ENCODE peak calls at places on chromosomes 2 and 18, in eight cellular contexts. A is stimulated activated CD4-positive, alpha-beta T cell treated with anti-CD3 and anti-CD28 coated beads, Interleukin-15, amount 100 ng/mL, for 24 hours; V is AG04450; J is stimulated activated naive CD4-positive, alpha-beta T cell; Z is activated T-cell treated with anti-CD3 and anti-CD28 coated beads for 24 hours; P is NCI-H774; F is NAMALWA; Q is activated effector memory CD4-positive, alpha-beta T cell treated with Interleukin-2 at 50 U/mL for 16 hours. W is an unnamed sample.

GRCh38 chr2:7037340-7038333 is 120.4 kb downstream of the RNF144A start:
- DNase-seq in A (peak; percentile 65), V (peak; percentile 8), J (peak; percentile 56), Z (peak; percentile 30), P (peak; percentile 67), F (peak; percentile 76), Q (peak; percentile 10), W (no peak)

GRCh38 chr2:175478369-175478768 is 296.9 kb upstream of the ATP5MC3 start:
- DNase-seq in A (no peak), V (no peak), J (no peak), Z (no peak), P (no peak), F (no peak), Q (no peak), W (no peak)

GRCh38 chr2:105821428-105822125 is 76.9 kb downstream of the NCK2 start:
- DNase-seq in A (no peak), V (no peak), J (no peak), Z (no peak), P (no peak), F (no peak), Q (no peak), W (no peak)

GRCh38 chr18:32029558-32029957 is 10.9 kb downstream of the RNF125 start:
- DNase-seq in A (no peak), V (no peak), J (no peak), Z (no peak), P (no peak), F (no peak), Q (no peak), W (no peak)

GRCh38 chr2:17747684-17748452 is 5.7 kb downstream of the SMC6 start:
- DNase-seq in A (no peak), V (no peak), J (no peak), Z (no peak), P (no peak), F (no peak), Q (no peak), W (no peak)

GRCh38 chr2:74524005-74524404 is 2.0 kb downstream of the DQX1 start:
- DNase-seq in A (no peak), V (no peak), J (no peak), Z (no peak), P (no peak), F (no peak), Q (no peak), W (no peak)

GRCh38 chr2:230226090-230226551 is 585 bp downstream of the SP140 start:
- DNase-seq in A (peak; percentile 24), V (no peak), J (peak; percentile 19), Z (no peak), P (no peak), F (peak; percentile 89), Q (no peak), W (no peak)

GRCh38 chr2:68185541-68186164 is 28.0 kb downstream of the PNO1 start:
- DNase-seq in A (peak; percentile 72), V (no peak), J (peak; percentile 49), Z (peak; percentile 38), P (no peak), F (peak; percentile 77), Q (peak; percentile 10), W (no peak)

GRCh38 chr2:128448331-128449225 is 129.9 kb upstream of the HS6ST1 start:
- DNase-seq in A (no peak), V (no peak), J (no peak), Z (no peak), P (no peak), F (no peak), Q (no peak), W (no peak)

GRCh38 chr2:53600835-53601234 is 166.8 kb upstream of the CHAC2 start:
- DNase-seq in A (no peak), V (no peak), J (no peak), Z (no peak), P (peak; percentile 36), F (no peak), Q (no peak), W (no peak)

GRCh38 chr2:219902870-219903269 is 275.4 kb downstream of the SLC4A3 start:
- DNase-seq in A (no peak), V (no peak), J (no peak), Z (no peak), P (no peak), F (no peak), Q (no peak), W (no peak)

GRCh38 chr2:195363496-195363895 is 293.5 kb upstream of the SLC39A10 start:
- DNase-seq in A (no peak), V (peak; percentile 29), J (no peak), Z (no peak), P (no peak), F (no peak), Q (no peak), W (no peak)

GRCh38 chr18:11861583-11862288 is 10.5 kb downstream of the CHMP1B start:
- DNase-seq in A (no peak), V (no peak), J (no peak), Z (no peak), P (no peak), F (no peak), Q (no peak), W (no peak)

GRCh38 chr2:171411791-171412483 is 21.9 kb downstream of the METTL8 start:
- DNase-seq in A (no peak), V (no peak), J (no peak), Z (no peak), P (no peak), F (no peak), Q (no peak), W (no peak)

GRCh38 chr2:217142649-217143266 is 282.9 kb upstream of the TNP1 start:
- DNase-seq in A (peak; percentile 47), V (no peak), J (no peak), Z (no peak), P (no peak), F (peak; percentile 48), Q (no peak), W (no peak)

GRCh38 chr2:112154246-112155110 is 16.3 kb downstream of the FBLN7 start:
- DNase-seq in A (peak; percentile 40), V (no peak), J (peak; percentile 67), Z (no peak), P (no peak), F (peak; percentile 59), Q (no peak), W (no peak)

GRCh38 chr2:119137502-119137901 is 21.0 kb downstream of the C1QL2 start:
- DNase-seq in A (no peak), V (no peak), J (no peak), Z (no peak), P (no peak), F (no peak), Q (no peak), W (no peak)

GRCh38 chr2:2109186-2109585 is 221.9 kb downstream of the MYT1L start:
- DNase-seq in A (no peak), V (no peak), J (no peak), Z (no peak), P (no peak), F (no peak), Q (no peak), W (no peak)

GRCh38 chr2:39736593-39736992 is 42.5 kb downstream of the THUMPD2 start:
- DNase-seq in A (no peak), V (peak; percentile 59), J (no peak), Z (no peak), P (no peak), F (no peak), Q (no peak), W (no peak)

GRCh38 chr2:191411472-191411871 is 166.3 kb downstream of the MYO1B start:
- DNase-seq in A (no peak), V (no peak), J (no peak), Z (no peak), P (no peak), F (no peak), Q (no peak), W (no peak)

GRCh38 chr2:38666578-38666926 is 638 bp downstream of the GALM start:
- DNase-seq in A (peak; percentile 34), V (no peak), J (peak; percentile 34), Z (no peak), P (no peak), F (peak; percentile 12), Q (no peak), W (no peak)

GRCh38 chr2:53969285-53970094 is 1.3 kb downstream of the PSME4 start:
- DNase-seq in A (no peak), V (no peak), J (peak; percentile 29), Z (no peak), P (peak; percentile 16), F (peak; percentile 70), Q (no peak), W (peak; percentile 30)

GRCh38 chr2:27078267-27079194 is at the start of gene EMILIN1:
- DNase-seq in A (no peak), V (peak; percentile 92), J (no peak), Z (no peak), P (no peak), F (no peak), Q (no peak), W (no peak)

GRCh38 chr2:33453905-33454479 is 22.5 kb upstream of the RASGRP3 start:
- DNase-seq in A (no peak), V (no peak), J (no peak), Z (no peak), P (no peak), F (no peak), Q (no peak), W (no peak)

GRCh38 chr2:127695491-127696472 is 5.5 kb upstream of the SFT2D3 start:
- DNase-seq in A (peak; percentile 72), V (no peak), J (peak; percentile 58), Z (peak; percentile 48), P (no peak), F (no peak), Q (no peak), W (no peak)

GRCh38 chr2:227595797-227596196 is 2.9 kb upstream of the SCYGR2 start:
- DNase-seq in A (no peak), V (no peak), J (no peak), Z (no peak), P (no peak), F (no peak), Q (no peak), W (no peak)

GRCh38 chr2:214484239-214484638 is 73.4 kb downstream of the VWC2L start:
- DNase-seq in A (no peak), V (no peak), J (no peak), Z (no peak), P (no peak), F (no peak), Q (no peak), W (peak; percentile 23)

GRCh38 chr2:24832991-24833671 is 39.9 kb downstream of the CENPO start:
- DNase-seq in A (no peak), V (no peak), J (no peak), Z (no peak), P (no peak), F (no peak), Q (no peak), W (no peak)

GRCh38 chr2:10931710-10932255 is 20.0 kb downstream of the KCNF1 start:
- DNase-seq in A (no peak), V (peak; percentile 42), J (no peak), Z (no peak), P (no peak), F (no peak), Q (no peak), W (no peak)

GRCh38 chr2:134411828-134412638 is 158.2 kb downstream of the MGAT5 start:
- DNase-seq in A (peak; percentile 66), V (no peak), J (peak; percentile 76), Z (peak; percentile 58), P (peak; percentile 45), F (peak; percentile 95), Q (peak; percentile 59), W (peak; percentile 66)

GRCh38 chr18:46676162-46676830 is 19.3 kb upstream of the LOXHD1 start:
- DNase-seq in A (no peak), V (no peak), J (no peak), Z (no peak), P (peak; percentile 47), F (no peak), Q (no peak), W (no peak)

GRCh38 chr2:65435625-65436168 is 3.3 kb upstream of the SPRED2 start:
- DNase-seq in A (peak; percentile 66), V (peak; percentile 74), J (no peak), Z (peak; percentile 33), P (peak; percentile 85), F (peak; percentile 79), Q (peak; percentile 1), W (peak; percentile 47)

GRCh38 chr2:118134650-118135049 is 46.4 kb downstream of the INSIG2 start:
- DNase-seq in A (no peak), V (no peak), J (no peak), Z (no peak), P (no peak), F (no peak), Q (no peak), W (no peak)

GRCh38 chr2:45699032-45699658 is 47.7 kb downstream of the PRKCE start:
- DNase-seq in A (no peak), V (peak; percentile 46), J (no peak), Z (no peak), P (no peak), F (no peak), Q (no peak), W (no peak)

W was measured in NCI-H1436 treated with DMSO at 0.1 percent for 48 hours.